ENCODE peak calls at places on chromosome 6, in seven cellular contexts. One of them, this sample, is unnamed.

GRCh38 chr6:107962723-107963122 is 4.7 kb upstream of the SEC63 start:
- DNase-seq in kidney glomerular epithelial cell: no peak
- DNase-seq in AG04450: no peak
- DNase-seq in thoracic aorta: no peak
- DNase-seq in NCI-H510A treated with DMSO at 0.1 percent for 48 hours: no peak
- DNase-seq in iris pigment epithelial cell: no peak
- DNase-seq in stimulated activated CD4-positive, alpha-beta T cell treated with anti-CD3 and anti-CD28 coated beads, Interleukin-2, amount 100 ng/mL, for 24 hours: no peak
- DNase-seq in this sample: no peak

GRCh38 chr6:32405656-32406055 is 1.3 kb downstream of the BTNL2 start:
- DNase-seq in stimulated activated CD4-positive, alpha-beta T cell treated with anti-CD3 and anti-CD28 coated beads, Interleukin-2, amount 100 ng/mL, for 24 hours: no peak
- DNase-seq in AG04450: no peak
- DNase-seq in iris pigment epithelial cell: no peak
- DNase-seq in thoracic aorta: no peak
- DNase-seq in kidney glomerular epithelial cell: no peak
- DNase-seq in NCI-H510A treated with DMSO at 0.1 percent for 48 hours: no peak
- DNase-seq in this sample: no peak

GRCh38 chr6:52426667-52427066 is 6.5 kb downstream of the EFHC1 start:
- DNase-seq in iris pigment epithelial cell: peak
- DNase-seq in kidney glomerular epithelial cell: no peak
- DNase-seq in thoracic aorta: no peak
- DNase-seq in NCI-H510A treated with DMSO at 0.1 percent for 48 hours: no peak
- DNase-seq in AG04450: no peak
- DNase-seq in stimulated activated CD4-positive, alpha-beta T cell treated with anti-CD3 and anti-CD28 coated beads, Interleukin-2, amount 100 ng/mL, for 24 hours: no peak
- DNase-seq in this sample: no peak

GRCh38 chr6:136831873-136832562 is 9.6 kb downstream of the PEX7 start:
- DNase-seq in stimulated activated CD4-positive, alpha-beta T cell treated with anti-CD3 and anti-CD28 coated beads, Interleukin-2, amount 100 ng/mL, for 24 hours: no peak
- DNase-seq in iris pigment epithelial cell: no peak
- DNase-seq in AG04450: no peak
- DNase-seq in NCI-H510A treated with DMSO at 0.1 percent for 48 hours: no peak
- DNase-seq in thoracic aorta: no peak
- DNase-seq in kidney glomerular epithelial cell: no peak
- DNase-seq in this sample: no peak

GRCh38 chr6:55319961-55320690 is 7.1 kb upstream of the GFRAL start:
- DNase-seq in NCI-H510A treated with DMSO at 0.1 percent for 48 hours: no peak
- DNase-seq in stimulated activated CD4-positive, alpha-beta T cell treated with anti-CD3 and anti-CD28 coated beads, Interleukin-2, amount 100 ng/mL, for 24 hours: no peak
- DNase-seq in AG04450: no peak
- DNase-seq in kidney glomerular epithelial cell: no peak
- DNase-seq in iris pigment epithelial cell: no peak
- DNase-seq in thoracic aorta: no peak
- DNase-seq in this sample: no peak

GRCh38 chr6:35318200-35318844 is 20.7 kb downstream of the DEF6 start:
- DNase-seq in iris pigment epithelial cell: peak
- DNase-seq in NCI-H510A treated with DMSO at 0.1 percent for 48 hours: peak
- DNase-seq in stimulated activated CD4-positive, alpha-beta T cell treated with anti-CD3 and anti-CD28 coated beads, Interleukin-2, amount 100 ng/mL, for 24 hours: no peak
- DNase-seq in kidney glomerular epithelial cell: peak
- DNase-seq in AG04450: peak
- DNase-seq in thoracic aorta: no peak
- DNase-seq in this sample: peak

GRCh38 chr6:53044071-53044470 is 21.1 kb upstream of the FBXO9 start:
- DNase-seq in thoracic aorta: no peak
- DNase-seq in stimulated activated CD4-positive, alpha-beta T cell treated with anti-CD3 and anti-CD28 coated beads, Interleukin-2, amount 100 ng/mL, for 24 hours: no peak
- DNase-seq in NCI-H510A treated with DMSO at 0.1 percent for 48 hours: no peak
- DNase-seq in AG04450: no peak
- DNase-seq in kidney glomerular epithelial cell: peak
- DNase-seq in iris pigment epithelial cell: peak
- DNase-seq in this sample: no peak

GRCh38 chr6:149129401-149130077 is 188.0 kb upstream of the TAB2 start:
- DNase-seq in NCI-H510A treated with DMSO at 0.1 percent for 48 hours: no peak
- DNase-seq in thoracic aorta: no peak
- DNase-seq in stimulated activated CD4-positive, alpha-beta T cell treated with anti-CD3 and anti-CD28 coated beads, Interleukin-2, amount 100 ng/mL, for 24 hours: no peak
- DNase-seq in iris pigment epithelial cell: peak
- DNase-seq in AG04450: peak
- DNase-seq in kidney glomerular epithelial cell: peak
- DNase-seq in this sample: peak

GRCh38 chr6:21500894-21501293 is 92.7 kb upstream of the SOX4 start:
- DNase-seq in AG04450: no peak
- DNase-seq in NCI-H510A treated with DMSO at 0.1 percent for 48 hours: peak
- DNase-seq in thoracic aorta: no peak
- DNase-seq in stimulated activated CD4-positive, alpha-beta T cell treated with anti-CD3 and anti-CD28 coated beads, Interleukin-2, amount 100 ng/mL, for 24 hours: no peak
- DNase-seq in iris pigment epithelial cell: no peak
- DNase-seq in kidney glomerular epithelial cell: no peak
- DNase-seq in this sample: no peak

GRCh38 chr6:89559487-89559886 is 79.1 kb downstream of the LYRM2 start:
- DNase-seq in stimulated activated CD4-positive, alpha-beta T cell treated with anti-CD3 and anti-CD28 coated beads, Interleukin-2, amount 100 ng/mL, for 24 hours: no peak
- DNase-seq in NCI-H510A treated with DMSO at 0.1 percent for 48 hours: no peak
- DNase-seq in thoracic aorta: no peak
- DNase-seq in iris pigment epithelial cell: peak
- DNase-seq in kidney glomerular epithelial cell: no peak
- DNase-seq in AG04450: no peak
- DNase-seq in this sample: no peak

GRCh38 chr6:16450821-16451220 is 212.4 kb downstream of the GMPR start:
- DNase-seq in iris pigment epithelial cell: peak
- DNase-seq in thoracic aorta: no peak
- DNase-seq in stimulated activated CD4-positive, alpha-beta T cell treated with anti-CD3 and anti-CD28 coated beads, Interleukin-2, amount 100 ng/mL, for 24 hours: no peak
- DNase-seq in AG04450: peak
- DNase-seq in kidney glomerular epithelial cell: no peak
- DNase-seq in NCI-H510A treated with DMSO at 0.1 percent for 48 hours: no peak
- DNase-seq in this sample: no peak

GRCh38 chr6:160069050-160069454 is 52.6 kb upstream of the SLC22A1 start:
- DNase-seq in AG04450: no peak
- DNase-seq in stimulated activated CD4-positive, alpha-beta T cell treated with anti-CD3 and anti-CD28 coated beads, Interleukin-2, amount 100 ng/mL, for 24 hours: peak
- DNase-seq in thoracic aorta: no peak
- DNase-seq in iris pigment epithelial cell: no peak
- DNase-seq in NCI-H510A treated with DMSO at 0.1 percent for 48 hours: no peak
- DNase-seq in kidney glomerular epithelial cell: no peak
- DNase-seq in this sample: no peak

GRCh38 chr6:44049163-44049988 is 77.9 kb downstream of the MRPL14 start:
- DNase-seq in AG04450: no peak
- DNase-seq in stimulated activated CD4-positive, alpha-beta T cell treated with anti-CD3 and anti-CD28 coated beads, Interleukin-2, amount 100 ng/mL, for 24 hours: no peak
- DNase-seq in kidney glomerular epithelial cell: no peak
- DNase-seq in NCI-H510A treated with DMSO at 0.1 percent for 48 hours: no peak
- DNase-seq in iris pigment epithelial cell: no peak
- DNase-seq in thoracic aorta: no peak
- DNase-seq in this sample: no peak

GRCh38 chr6:111843347-111844147 is 29.7 kb downstream of the FYN start:
- DNase-seq in thoracic aorta: no peak
- DNase-seq in iris pigment epithelial cell: no peak
- DNase-seq in NCI-H510A treated with DMSO at 0.1 percent for 48 hours: no peak
- DNase-seq in stimulated activated CD4-positive, alpha-beta T cell treated with anti-CD3 and anti-CD28 coated beads, Interleukin-2, amount 100 ng/mL, for 24 hours: peak
- DNase-seq in AG04450: no peak
- DNase-seq in kidney glomerular epithelial cell: no peak
- DNase-seq in this sample: no peak

GRCh38 chr6:95410168-95410567 is 167.2 kb upstream of the MANEA start:
- DNase-seq in kidney glomerular epithelial cell: no peak
- DNase-seq in AG04450: no peak
- DNase-seq in NCI-H510A treated with DMSO at 0.1 percent for 48 hours: no peak
- DNase-seq in thoracic aorta: no peak
- DNase-seq in iris pigment epithelial cell: no peak
- DNase-seq in stimulated activated CD4-positive, alpha-beta T cell treated with anti-CD3 and anti-CD28 coated beads, Interleukin-2, amount 100 ng/mL, for 24 hours: no peak
- DNase-seq in this sample: no peak

GRCh38 chr6:36387440-36388303 is at the start of gene ETV7:
- DNase-seq in thoracic aorta: no peak
- DNase-seq in AG04450: no peak
- DNase-seq in kidney glomerular epithelial cell: no peak
- DNase-seq in NCI-H510A treated with DMSO at 0.1 percent for 48 hours: peak
- DNase-seq in stimulated activated CD4-positive, alpha-beta T cell treated with anti-CD3 and anti-CD28 coated beads, Interleukin-2, amount 100 ng/mL, for 24 hours: peak
- DNase-seq in iris pigment epithelial cell: peak
- DNase-seq in this sample: no peak

GRCh38 chr6:106783631-106784566 is 154.5 kb downstream of the QRSL1 start:
- DNase-seq in thoracic aorta: no peak
- DNase-seq in NCI-H510A treated with DMSO at 0.1 percent for 48 hours: no peak
- DNase-seq in iris pigment epithelial cell: no peak
- DNase-seq in kidney glomerular epithelial cell: peak
- DNase-seq in stimulated activated CD4-positive, alpha-beta T cell treated with anti-CD3 and anti-CD28 coated beads, Interleukin-2, amount 100 ng/mL, for 24 hours: no peak
- DNase-seq in AG04450: no peak
- DNase-seq in this sample: no peak

GRCh38 chr6:34319471-34319885 is 70.7 kb upstream of the SMIM29 start:
- DNase-seq in iris pigment epithelial cell: no peak
- DNase-seq in thoracic aorta: no peak
- DNase-seq in NCI-H510A treated with DMSO at 0.1 percent for 48 hours: no peak
- DNase-seq in stimulated activated CD4-positive, alpha-beta T cell treated with anti-CD3 and anti-CD28 coated beads, Interleukin-2, amount 100 ng/mL, for 24 hours: no peak
- DNase-seq in kidney glomerular epithelial cell: peak
- DNase-seq in AG04450: no peak
- DNase-seq in this sample: no peak

GRCh38 chr6:152816055-152816454 is 65.5 kb downstream of the VIP start:
- DNase-seq in NCI-H510A treated with DMSO at 0.1 percent for 48 hours: no peak
- DNase-seq in thoracic aorta: no peak
- DNase-seq in iris pigment epithelial cell: no peak
- DNase-seq in kidney glomerular epithelial cell: no peak
- DNase-seq in stimulated activated CD4-positive, alpha-beta T cell treated with anti-CD3 and anti-CD28 coated beads, Interleukin-2, amount 100 ng/mL, for 24 hours: no peak
- DNase-seq in AG04450: no peak
- DNase-seq in this sample: no peak